ENCODE peak calls at places on chromosomes 11 and 22, in six cellular contexts. X is cardiac muscle cell; K is anterior cingulate cortex; P is mucosa of gallbladder; V is Jurkat, Clone E6-1; Y is neuronal stem cell. A is an unnamed sample.

GRCh38 chr11:117639601-117640000 is 157.4 kb downstream of the DSCAML1 start:
- DNase-seq in X (no peak), K (no peak), P (no peak), V (no peak), Y (no peak), A (no peak)

GRCh38 chr11:1845095-1845429 is 6.3 kb downstream of the TNNI2 start:
- DNase-seq in X (no peak), K (no peak), P (no peak), V (no peak), Y (no peak), A (no peak)

GRCh38 chr22:49677495-49677889 is 150.2 kb downstream of the BRD1 start:
- DNase-seq in X (no peak), K (no peak), P (no peak), V (no peak), Y (no peak), A (no peak)

GRCh38 chr11:75667831-75668507 is 869 bp downstream of the MAP6 start:
- DNase-seq in X (peak), K (peak), P (peak), V (no peak), Y (peak), A (peak)

GRCh38 chr22:38707346-38707745 is 1.6 kb downstream of the GTPBP1 start:
- DNase-seq in X (peak), K (no peak), P (no peak), V (no peak), Y (no peak), A (no peak)

GRCh38 chr11:65479184-65480145 is 19.4 kb upstream of the MALAT1 start:
- DNase-seq in X (peak), K (peak), P (peak), V (no peak), Y (no peak), A (peak)

GRCh38 chr22:42984397-42984796 is 30.6 kb downstream of the PACSIN2 start:
- DNase-seq in X (no peak), K (no peak), P (no peak), V (no peak), Y (no peak), A (no peak)

GRCh38 chr11:120830092-120830491 is 193.8 kb upstream of the TBCEL start:
- DNase-seq in X (no peak), K (peak), P (no peak), V (no peak), Y (no peak), A (no peak)

GRCh38 chr11:72598901-72599300 is 75.3 kb downstream of the PDE2A start:
- DNase-seq in X (peak), K (peak), P (peak), V (no peak), Y (peak), A (peak)

GRCh38 chr11:64870893-64871849 is 7.2 kb downstream of the EHD1 start:
- DNase-seq in X (no peak), K (no peak), P (no peak), V (no peak), Y (no peak), A (no peak)

GRCh38 chr11:66957971-66958231 is 282 bp downstream of the PC start:
- DNase-seq in X (no peak), K (no peak), P (no peak), V (no peak), Y (no peak), A (no peak)

GRCh38 chr11:43987384-43988039 is 45.1 kb downstream of the C11orf96 start:
- DNase-seq in X (peak), K (peak), P (peak), V (no peak), Y (no peak), A (peak)

GRCh38 chr11:2318707-2319106 is 16.9 kb downstream of the TSPAN32 start:
- DNase-seq in X (no peak), K (no peak), P (no peak), V (no peak), Y (no peak), A (no peak)

GRCh38 chr11:6411594-6412031 is 7.3 kb downstream of the APBB1 start:
- DNase-seq in X (no peak), K (peak), P (no peak), V (no peak), Y (no peak), A (no peak)